ENCODE peak calls at places on chromosomes 6 and 20, in ten cellular contexts. F is tibial artery; R is stimulated activated CD4-positive, alpha-beta T cell treated with anti-CD3 and anti-CD28 coated beads, Interleukin-12 subunit alpha, Interleukin-12 subunit beta, amount 100 ng/mL, for 4 hours; E is T47D; K is heart left ventricle; N is psoas muscle; Q is EL; S is GM06990; W is esophagus squamous epithelium; D is stimulated activated naive B cell treated with anti-CD40 and anti-IgM and Interleukin-4, amounts not matched to agents 10 μg/mL and 1 μg/mL and 100 μg/mL, for 72 hours. A is an unnamed sample.

GRCh38 chr6:112931835-112932234 is 584.7 kb downstream of the RFPL4B start:
- DNase-seq in D (no peak), N (no peak), E (no peak), Q (peak), R (no peak), F (no peak), W (no peak), K (no peak), S (no peak), A (no peak)

GRCh38 chr6:116387374-116387773 is 16.6 kb downstream of the DSE start:
- DNase-seq in N (no peak), F (peak), R (no peak), Q (peak), D (peak), S (no peak), E (no peak), K (no peak), W (no peak), A (peak)

GRCh38 chr6:113825776-113826175 is 31.4 kb upstream of the MARCKS start:
- DNase-seq in K (peak), N (peak), F (peak), D (no peak), R (no peak), W (no peak), Q (peak), S (no peak), E (no peak), A (no peak)

GRCh38 chr6:167779123-167779992 is 47.4 kb upstream of the AFDN start:
- DNase-seq in D (no peak), F (no peak), S (no peak), E (no peak), W (no peak), Q (no peak), R (no peak), N (no peak), K (no peak), A (no peak)

GRCh38 chr20:6122111-6122872 is 538 bp downstream of the FERMT1 start:
- DNase-seq in N (no peak), W (no peak), K (no peak), E (peak), R (no peak), D (no peak), Q (peak), F (no peak), S (no peak), A (no peak)

GRCh38 chr6:13216236-13216933 is 112.0 kb downstream of the TBC1D7 start:
- DNase-seq in W (no peak), Q (no peak), F (no peak), D (no peak), S (peak), E (no peak), N (no peak), K (no peak), R (no peak), A (no peak)

GRCh38 chr6:31576897-31577341 is 1.6 kb downstream of the TNF start:
- DNase-seq in S (no peak), D (no peak), Q (no peak), W (no peak), N (no peak), R (no peak), K (no peak), F (no peak), E (no peak), A (no peak)

GRCh38 chr20:15320941-15321340 is 983.5 kb upstream of the FLRT3 start:
- DNase-seq in R (no peak), D (no peak), Q (no peak), E (no peak), N (no peak), S (no peak), K (no peak), F (no peak), W (no peak), A (no peak)

GRCh38 chr20:32320305-32320704 is 37.8 kb upstream of the ASXL1 start:
- DNase-seq in E (no peak), K (no peak), R (no peak), S (no peak), W (no peak), N (no peak), Q (no peak), D (no peak), F (no peak), A (no peak)